ENCODE peak calls at places on chromosomes 3 and 15, in nine cellular contexts. K is psoas muscle; W is activated CD8-positive, alpha-beta memory T cell treated with anti-CD3 and anti-CD28 coated beads, Interleukin-2, amount 10 ng/mL, durations not matched to agents 7 days and 5 days; C is NCI-H187; I is central memory CD4-positive, alpha-beta T cell; O is fibroblast of gingiva; M is GM06990; Q is epithelial cell of prostate; J is activated CD4-positive, alpha-beta T cell treated with anti-CD3 and anti-CD28 coated beads, Interleukin-2, amount 50 U/mL, for 24 hours. V is an unnamed sample.

GRCh38 chr3:119195911-119196310 is 22.5 kb downstream of the UPK1B start:
- DNase-seq in Q (no peak), I (no peak), C (no peak), J (no peak), M (no peak), W (no peak), K (no peak), O (no peak), V (peak; percentile 42)

GRCh38 chr3:27728195-27729087 is 6.3 kb upstream of the EOMES start:
- DNase-seq in K (no peak), C (no peak), I (no peak), W (peak; percentile 63), Q (no peak), O (no peak), J (no peak), M (no peak), V (no peak)

GRCh38 chr3:123692041-123692440 is 107.2 kb upstream of the HACD2 start:
- DNase-seq in M (no peak), Q (no peak), C (no peak), J (no peak), W (no peak), O (no peak), K (no peak), I (no peak), V (no peak)

GRCh38 chr3:63967675-63968611 is 55.4 kb downstream of the PSMD6 start:
- DNase-seq in Q (no peak), J (peak; percentile 25), M (peak; percentile 32), O (peak; percentile 38), K (peak; percentile 32), C (no peak), I (peak; percentile 88), W (peak; percentile 67), V (no peak)

GRCh38 chr15:39409876-39410505 is 170.9 kb upstream of the THBS1 start:
- DNase-seq in I (no peak), W (no peak), C (no peak), O (no peak), M (no peak), Q (no peak), K (no peak), J (no peak), V (no peak)

GRCh38 chr15:77869021-77869895 is 208.3 kb downstream of the TBC1D2B start:
- DNase-seq in Q (no peak), O (no peak), M (no peak), I (no peak), J (no peak), W (no peak), C (no peak), K (no peak), V (no peak)

GRCh38 chr3:51391566-51392300 is 648 bp downstream of the RBM15B start:
- DNase-seq in W (peak; percentile 71), C (no peak), I (peak; percentile 64), K (peak; percentile 39), M (peak; percentile 72), J (no peak), O (peak; percentile 27), Q (no peak), V (no peak)

GRCh38 chr3:13535526-13535875 is 13.4 kb upstream of the FBLN2 start:
- DNase-seq in J (no peak), M (no peak), I (no peak), K (no peak), O (no peak), C (no peak), W (no peak), Q (no peak), V (no peak)

GRCh38 chr15:49185473-49185872 is 15.4 kb downstream of the GALK2 start:
- DNase-seq in C (no peak), K (no peak), Q (no peak), O (no peak), I (no peak), J (no peak), M (no peak), W (no peak), V (no peak)

GRCh38 chr15:83959477-83959876 is 276.1 kb upstream of the GOLGA6L4 start:
- DNase-seq in J (no peak), O (no peak), I (no peak), M (no peak), C (no peak), W (no peak), K (no peak), Q (no peak), V (peak; percentile 42)

GRCh38 chr3:100107227-100107626 is 7.1 kb downstream of the FILIP1L start:
- DNase-seq in W (no peak), I (no peak), Q (no peak), K (no peak), M (no peak), O (no peak), J (no peak), C (no peak), V (peak; percentile 40)

GRCh38 chr3:124714218-124714853 is 15.9 kb upstream of the UMPS start:
- DNase-seq in Q (no peak), C (no peak), I (no peak), J (no peak), K (no peak), M (no peak), O (peak; percentile 27), W (no peak), V (no peak)

GRCh38 chr3:105780114-105780513 is 88.7 kb downstream of the CBLB start:
- DNase-seq in C (no peak), K (no peak), I (no peak), O (peak; percentile 51), W (no peak), Q (no peak), M (no peak), J (no peak), V (no peak)

GRCh38 chr3:15969874-15970640 is 172.3 kb upstream of the ANKRD28 start:
- DNase-seq in M (no peak), C (no peak), Q (no peak), I (no peak), W (no peak), J (no peak), K (no peak), O (no peak), V (no peak)

GRCh38 chr3:129434140-129434539 is 5.6 kb downstream of the MBD4 start:
- DNase-seq in I (no peak), K (no peak), J (no peak), W (no peak), C (no peak), M (no peak), Q (no peak), O (no peak), V (no peak)

GRCh38 chr15:65867244-65867643 is 2.0 kb upstream of the RAB11A start:
- DNase-seq in Q (no peak), J (no peak), I (no peak), M (no peak), K (no peak), W (no peak), O (no peak), C (no peak), V (no peak)

GRCh38 chr3:20064796-20065564 is 24.7 kb downstream of the KAT2B start:
- DNase-seq in I (no peak), W (no peak), J (no peak), Q (no peak), K (no peak), O (no peak), M (no peak), C (no peak), V (peak; percentile 61)

GRCh38 chr15:77506311-77507150 is 85.8 kb downstream of the HMG20A start:
- DNase-seq in M (no peak), O (no peak), J (no peak), I (no peak), Q (no peak), K (peak; percentile 65), C (no peak), W (no peak), V (no peak)

GRCh38 chr3:129597087-129597791 is 9.2 kb downstream of the PLXND1 start:
- DNase-seq in C (no peak), Q (no peak), M (no peak), W (no peak), K (no peak), J (no peak), I (no peak), O (peak; percentile 56), V (no peak)

GRCh38 chr15:78850926-78851600 is 21.6 kb upstream of the MORF4L1 start:
- DNase-seq in M (no peak), J (no peak), O (peak; percentile 30), W (no peak), I (no peak), Q (no peak), K (no peak), C (no peak), V (no peak)

GRCh38 chr15:64356443-64357040 is 569 bp upstream of the CSNK1G1 start:
- DNase-seq in J (no peak), M (no peak), C (no peak), O (peak; percentile 90), I (no peak), Q (peak; percentile 18), K (no peak), W (no peak), V (no peak)